ENCODE peak calls at places on chromosomes 2 and 18, in six cellular contexts. H, I, O, A, F and M are unnamed samples.
A peak's percentile ranks its signal among the peaks of the same experiment; 100 is the strongest.

GRCh38 chr2:41540268-41540963 is 507.4 kb upstream of the PKDCC start:
- DNase-seq in O (no peak), F (no peak), H (no peak), A (no peak), I (peak; percentile 5), M (no peak)

GRCh38 chr2:218827701-218828476 is 3.7 kb downstream of the PRKAG3 start:
- DNase-seq in O (no peak), F (no peak), I (no peak), A (no peak), H (no peak), M (no peak)

GRCh38 chr2:217326238-217327022 is 466.6 kb upstream of the TNP1 start:
- DNase-seq in I (no peak), A (no peak), F (no peak), O (peak; percentile 15), H (no peak), M (no peak)

GRCh38 chr2:167489307-167489706 is 601.0 kb downstream of the XIRP2 start:
- DNase-seq in H (no peak), A (no peak), I (no peak), O (no peak), F (no peak), M (no peak)

GRCh38 chr2:154193246-154193645 is 321.5 kb downstream of the GALNT13 start:
- DNase-seq in F (no peak), A (no peak), I (no peak), O (no peak), H (no peak), M (no peak)

GRCh38 chr2:226308981-226309380 is 490.6 kb downstream of the IRS1 start:
- DNase-seq in F (no peak), H (no peak), I (peak; percentile 11), O (no peak), A (no peak), M (no peak)

GRCh38 chr2:43269074-43269572 is 42.7 kb upstream of the ZFP36L2 start:
- DNase-seq in A (peak; percentile 98), H (peak; percentile 43), F (no peak), O (no peak), I (peak; percentile 100), M (no peak)

GRCh38 chr2:193334401-193334800 is 1139.7 kb upstream of the TMEFF2 start:
- DNase-seq in H (no peak), I (no peak), O (no peak), F (no peak), A (no peak), M (no peak)

GRCh38 chr2:1647417-1648240 is 96.7 kb downstream of the PXDN start:
- DNase-seq in O (no peak), H (no peak), A (no peak), F (no peak), I (no peak), M (no peak)

GRCh38 chr2:150480971-150481830 is 6.3 kb downstream of the RND3 start:
- DNase-seq in F (no peak), O (no peak), H (no peak), I (peak; percentile 35), A (no peak), M (no peak)

GRCh38 chr18:42414756-42415454 is 459.9 kb downstream of the PIK3C3 start:
- DNase-seq in A (peak; percentile 73), I (peak; percentile 85), F (no peak), O (no peak), H (no peak), M (no peak)

GRCh38 chr2:55856936-55857335 is 66.6 kb downstream of the EFEMP1 start:
- DNase-seq in A (no peak), I (peak; percentile 76), O (no peak), H (no peak), F (no peak), M (no peak)

GRCh38 chr18:65938592-65939372 is 188.0 kb downstream of the CDH7 start:
- DNase-seq in A (peak; percentile 7), H (peak; percentile 28), I (peak; percentile 24), F (no peak), O (peak; percentile 65), M (no peak)

GRCh38 chr2:145065278-145065677 is 545.4 kb upstream of the ZEB2 start:
- DNase-seq in I (peak; percentile 11), A (peak; percentile 50), H (no peak), O (no peak), F (no peak), M (no peak)

GRCh38 chr2:118056165-118056534 is 32.1 kb upstream of the INSIG2 start:
- DNase-seq in O (no peak), F (no peak), A (no peak), H (no peak), I (no peak), M (no peak)

GRCh38 chr18:48805826-48806535 is 144.8 kb downstream of the SMAD7 start:
- DNase-seq in F (peak; percentile 27), O (no peak), H (no peak), A (no peak), I (no peak), M (no peak)

GRCh38 chr2:14232212-14232611 is 400.3 kb upstream of the LRATD1 start:
- DNase-seq in A (no peak), I (no peak), O (no peak), H (peak; percentile 59), F (no peak), M (no peak)

GRCh38 chr2:16181062-16181740 is 240.9 kb downstream of the MYCN start:
- DNase-seq in F (no peak), A (no peak), I (no peak), O (no peak), H (no peak), M (no peak)

GRCh38 chr2:98608962-98609604 is 694 bp downstream of the UNC50 start:
- DNase-seq in O (no peak), F (no peak), H (peak; percentile 53), A (peak; percentile 55), I (peak; percentile 67), M (no peak)

GRCh38 chr2:234102112-234102511 is 51.6 kb downstream of the SPP2 start:
- DNase-seq in F (no peak), H (no peak), O (no peak), A (no peak), I (no peak), M (no peak)

GRCh38 chr2:233354971-233355574 is 779 bp downstream of the DGKD start:
- DNase-seq in I (peak; percentile 26), O (peak; percentile 49), A (peak; percentile 27), H (peak; percentile 31), F (no peak), M (no peak)

GRCh38 chr18:61333271-61333745 is at the start of gene CDH20:
- DNase-seq in I (peak; percentile 20), F (no peak), H (peak; percentile 79), O (no peak), A (peak; percentile 6), M (no peak)

GRCh38 chr18:77360315-77361186 is 110.9 kb downstream of the GALR1 start:
- DNase-seq in I (no peak), H (peak; percentile 56), O (no peak), A (no peak), F (no peak), M (no peak)

GRCh38 chr2:186130678-186131511 is 355.2 kb upstream of the ZC3H15 start:
- DNase-seq in O (peak; percentile 85), A (no peak), F (no peak), I (no peak), H (peak; percentile 78), M (no peak)

GRCh38 chr2:187169108-187169713 is 278.8 kb downstream of the CALCRL start:
- DNase-seq in O (no peak), H (no peak), F (no peak), I (no peak), A (peak; percentile 18), M (no peak)

GRCh38 chr2:32683520-32684086 is 55.8 kb downstream of the TTC27 start:
- DNase-seq in I (no peak), H (no peak), F (no peak), A (peak; percentile 39), O (no peak), M (no peak)

GRCh38 chr2:142130111-142131015 is 453 bp downstream of the LRP1B start:
- DNase-seq in I (peak; percentile 68), O (peak; percentile 50), A (peak; percentile 67), F (no peak), H (peak; percentile 76), M (no peak)

GRCh38 chr2:5725794-5726463 is 33.7 kb downstream of the SOX11 start:
- DNase-seq in H (peak; percentile 94), I (peak; percentile 9), F (no peak), O (no peak), A (peak; percentile 5), M (no peak)

GRCh38 chr2:45242161-45242741 is 233.0 kb upstream of the SIX2 start:
- DNase-seq in I (peak; percentile 58), O (no peak), H (no peak), F (no peak), A (peak; percentile 69), M (no peak)

GRCh38 chr2:11833601-11834000 is 87.2 kb downstream of the LPIN1 start:
- DNase-seq in O (no peak), F (no peak), A (peak; percentile 29), I (peak; percentile 56), H (no peak), M (no peak)

GRCh38 chr2:172556284-172557033 is 569 bp downstream of the PDK1 start:
- DNase-seq in I (peak; percentile 74), H (peak; percentile 82), A (peak; percentile 85), F (peak; percentile 77), O (peak; percentile 49), M (peak; percentile 67)

GRCh38 chr2:65491381-65491903 is 59.0 kb upstream of the SPRED2 start:
- DNase-seq in I (peak; percentile 71), H (no peak), O (no peak), A (no peak), F (no peak), M (no peak)